ENCODE peak calls at places on chromosomes 5 and 9, in ten cellular contexts. I, Q, U, R, J, G, H, T, F and W are unnamed samples.

GRCh38 chr5:124546643-124547042 is 199.8 kb downstream of the ZNF608 start:
- DNase-seq in J (no peak), F (no peak), H (peak), R (no peak), U (no peak), I (no peak), G (no peak), Q (peak), T (no peak), W (no peak)

GRCh38 chr5:146731909-146732659 is 146.5 kb downstream of the PPP2R2B start:
- DNase-seq in G (no peak), I (peak), T (no peak), Q (peak), U (no peak), J (no peak), F (no peak), H (peak), R (no peak), W (no peak)

GRCh38 chr5:104283158-104283557 is 720.6 kb upstream of the NUDT12 start:
- DNase-seq in G (no peak), F (no peak), I (no peak), R (no peak), J (no peak), U (no peak), T (no peak), Q (no peak), H (no peak), W (no peak)

GRCh38 chr5:82004511-82004910 is 32.7 kb downstream of the ATG10 start:
- DNase-seq in R (no peak), I (no peak), J (no peak), T (no peak), U (no peak), F (no peak), G (no peak), H (no peak), Q (no peak), W (no peak)

GRCh38 chr9:19441730-19442129 is 32.9 kb downstream of the ACER2 start:
- DNase-seq in Q (peak), R (no peak), F (no peak), I (no peak), T (no peak), H (no peak), U (no peak), G (no peak), J (no peak), W (no peak)

GRCh38 chr9:110767559-110768063 is 99.0 kb downstream of the MUSK start:
- DNase-seq in H (no peak), G (no peak), U (no peak), Q (no peak), R (peak), F (no peak), I (no peak), T (peak), J (no peak), W (no peak)

GRCh38 chr5:171467107-171467506 is 47.7 kb downstream of the FGF18 start:
- DNase-seq in G (no peak), U (no peak), F (no peak), R (no peak), Q (no peak), I (no peak), T (no peak), H (no peak), J (no peak), W (no peak)

GRCh38 chr5:6190838-6191237 is 187.5 kb downstream of the MED10 start:
- DNase-seq in R (no peak), Q (no peak), T (no peak), H (peak), G (no peak), I (no peak), U (no peak), F (no peak), J (no peak), W (no peak)

GRCh38 chr9:18393340-18394130 is 80.4 kb upstream of the ADAMTSL1 start:
- DNase-seq in J (no peak), G (peak), I (peak), F (no peak), R (peak), Q (peak), T (peak), U (peak), H (no peak), W (peak)

GRCh38 chr9:110765926-110766325 is 97.3 kb downstream of the MUSK start:
- DNase-seq in T (no peak), F (no peak), G (no peak), R (no peak), U (no peak), I (no peak), J (no peak), Q (no peak), H (no peak), W (no peak)

GRCh38 chr9:131500377-131500776 is 2.3 kb upstream of the POMT1 start:
- DNase-seq in F (no peak), R (no peak), T (peak), J (no peak), H (no peak), Q (no peak), G (no peak), I (no peak), U (no peak), W (no peak)

GRCh38 chr5:79774171-79774854 is 84.7 kb downstream of the CMYA5 start:
- DNase-seq in I (peak), Q (no peak), U (no peak), G (peak), R (no peak), F (peak), H (peak), J (no peak), T (no peak), W (no peak)

GRCh38 chr9:121658166-121658565 is 6.7 kb downstream of the DAB2IP start:
- DNase-seq in U (no peak), J (no peak), Q (peak), T (no peak), I (no peak), G (no peak), F (no peak), R (no peak), H (no peak), W (no peak)

GRCh38 chr5:135476615-135477493 is 24.7 kb upstream of the TIFAB start:
- DNase-seq in J (no peak), I (no peak), Q (no peak), U (no peak), H (no peak), F (no peak), G (no peak), T (no peak), R (no peak), W (no peak)

GRCh38 chr5:116573617-116574431 is 799 bp downstream of the SEMA6A start:
- DNase-seq in J (no peak), G (no peak), R (no peak), F (peak), H (no peak), I (no peak), T (peak), U (peak), Q (peak), W (peak)

GRCh38 chr9:4356306-4356705 is 56.4 kb upstream of the GLIS3 start:
- DNase-seq in I (no peak), U (no peak), G (no peak), F (no peak), J (no peak), R (no peak), Q (peak), H (no peak), T (no peak), W (no peak)

GRCh38 chr9:130304141-130304540 is 38.6 kb downstream of the HMCN2 start:
- DNase-seq in R (no peak), U (no peak), G (no peak), I (no peak), F (no peak), H (no peak), Q (no peak), J (no peak), T (no peak), W (no peak)

GRCh38 chr9:130306826-130307666 is 41.5 kb downstream of the HMCN2 start:
- DNase-seq in J (no peak), T (no peak), G (no peak), Q (no peak), H (no peak), I (no peak), F (no peak), U (no peak), R (no peak), W (no peak)

GRCh38 chr9:130303613-130304055 is 38.1 kb downstream of the HMCN2 start:
- DNase-seq in T (no peak), G (no peak), J (no peak), U (no peak), I (no peak), H (no peak), F (no peak), R (no peak), Q (no peak), W (no peak)

GRCh38 chr9:130304643-130305042 is 39.1 kb downstream of the HMCN2 start:
- DNase-seq in G (no peak), Q (no peak), I (no peak), F (no peak), H (no peak), R (no peak), J (no peak), T (no peak), U (no peak), W (no peak)

GRCh38 chr9:130305381-130305780 is 39.8 kb downstream of the HMCN2 start:
- DNase-seq in U (no peak), I (no peak), Q (no peak), R (peak), F (no peak), H (no peak), J (no peak), G (no peak), T (no peak), W (no peak)
- TF ChIP-seq POLR2AphosphoS5 in U (no peak), I (no peak), Q (no peak), R (no peak), F (no peak), H (no peak), J (no peak), G (no peak), T (no peak), W (no peak)

DNA sequence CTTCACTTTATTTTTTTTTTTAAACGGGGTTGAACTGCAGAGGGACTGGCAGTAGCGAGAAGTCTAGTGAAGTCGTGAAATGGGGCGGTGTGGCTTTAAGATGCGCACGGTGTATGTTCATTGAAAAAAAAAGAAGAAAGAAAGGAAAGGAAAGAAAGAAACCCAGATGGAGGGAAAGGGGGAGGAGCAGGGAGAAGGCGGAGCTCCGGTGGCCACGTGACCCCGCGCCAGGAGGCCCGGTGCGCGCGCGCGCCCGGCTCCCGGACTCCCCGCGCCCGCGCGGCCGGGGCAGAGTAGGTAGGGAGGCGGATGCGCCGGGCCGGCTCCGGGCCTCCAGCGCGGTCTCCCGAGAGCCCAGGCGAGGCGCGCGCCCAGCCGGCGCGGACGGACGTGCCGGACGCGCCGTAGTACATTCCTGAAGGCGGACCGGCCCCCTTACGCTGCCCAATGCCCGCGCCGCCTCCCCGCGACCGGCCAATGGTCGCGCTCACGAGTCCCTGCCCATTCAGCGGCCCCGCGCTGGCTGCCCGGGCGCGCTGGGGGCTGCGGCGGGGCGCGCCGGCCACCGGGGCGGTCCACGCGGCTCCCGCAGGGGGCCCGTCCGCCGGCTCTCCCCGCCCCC is 6.0 kb downstream of the PTCH1 start:
- DNase-seq in R (peak), U (peak), F (peak), J (no peak), G (peak), H (peak), T (peak), Q (peak), I (peak), W (peak)
- TF ChIP-seq POLR2AphosphoS5 in R (peak), U (peak), F (peak), J (peak), G (no peak), H (peak), T (peak), Q (peak), I (peak), W (no peak)

GRCh38 chr5:50759526-50760280 is 93.3 kb downstream of the PARP8 start:
- DNase-seq in H (no peak), J (no peak), G (no peak), U (no peak), T (no peak), F (no peak), I (no peak), R (no peak), Q (no peak), W (no peak)
- TF ChIP-seq POLR2AphosphoS5 in H (no peak), J (no peak), G (no peak), U (no peak), T (no peak), F (no peak), I (no peak), R (no peak), Q (no peak), W (no peak)

GRCh38 chr5:32278403-32278802 is 34.3 kb downstream of the MTMR12 start:
- DNase-seq in F (no peak), G (no peak), T (no peak), R (no peak), I (no peak), U (no peak), J (no peak), Q (no peak), H (no peak), W (no peak)

GRCh38 chr5:32274548-32275420 is 38.0 kb downstream of the MTMR12 start:
- DNase-seq in U (no peak), F (no peak), R (no peak), Q (peak), G (no peak), T (no peak), J (no peak), H (no peak), I (no peak), W (no peak)

GRCh38 chr5:32275421-32275765 is 37.3 kb downstream of the MTMR12 start:
- DNase-seq in H (no peak), I (no peak), G (no peak), R (no peak), Q (no peak), F (no peak), T (no peak), J (no peak), U (no peak), W (no peak)

GRCh38 chr5:32277782-32278181 is 35.0 kb downstream of the MTMR12 start:
- DNase-seq in G (no peak), H (no peak), R (no peak), T (no peak), J (no peak), Q (no peak), I (no peak), U (no peak), F (no peak), W (no peak)

DNA sequence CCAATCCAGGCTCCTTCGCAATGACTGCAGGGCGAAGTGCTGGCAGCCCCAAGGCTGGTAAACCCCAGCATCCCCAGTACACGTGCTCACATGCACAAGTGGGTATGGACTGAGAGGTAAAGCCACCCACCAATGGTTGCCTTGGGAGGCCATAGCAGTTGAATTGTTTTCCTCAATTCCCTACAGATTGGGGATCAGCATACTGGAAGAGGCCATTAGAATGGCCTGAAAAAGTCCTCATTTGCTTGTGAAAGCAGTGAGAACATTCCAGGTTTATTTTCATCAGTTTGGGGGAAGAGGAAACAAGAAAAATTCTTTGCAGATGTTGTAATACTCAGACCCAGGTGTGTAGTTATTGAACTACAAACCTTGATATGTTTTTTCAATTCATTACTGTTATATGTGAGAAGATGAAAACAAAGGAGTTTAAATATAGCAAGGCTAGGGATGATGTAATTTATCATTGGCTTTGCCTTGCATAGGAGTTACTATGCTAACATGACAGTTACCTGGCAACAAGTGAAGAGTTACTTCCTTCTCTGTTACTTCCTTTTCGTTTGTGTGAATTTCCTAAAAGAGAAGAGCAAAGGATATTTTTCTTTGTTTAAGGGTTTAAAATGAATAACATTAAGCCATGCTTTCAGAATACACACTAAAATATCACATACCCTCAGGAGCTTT is 36.4 kb downstream of the MTMR12 start:
- DNase-seq in U (no peak), H (peak), J (no peak), T (no peak), R (no peak), G (no peak), I (no peak), Q (peak), F (no peak), W (no peak)
- TF ChIP-seq POLR2AphosphoS5 in U (no peak), H (no peak), J (no peak), T (no peak), R (no peak), G (no peak), I (no peak), Q (no peak), F (no peak), W (no peak)